ENCODE peak calls at places on chromosome 9, in six cellular contexts. O, M, F, R, Q and E are unnamed samples.

GRCh38 chr9:114834386-114834785 is 28.5 kb upstream of the TNFSF15 start:
- DNase-seq in Q (no peak), R (no peak), F (no peak), M (no peak), O (no peak), E (no peak)

GRCh38 chr9:4139201-4139600 is 160.7 kb downstream of the GLIS3 start:
- DNase-seq in O (no peak), F (no peak), M (no peak), R (no peak), Q (no peak), E (no peak)

GRCh38 chr9:34716711-34717110 is 6.8 kb upstream of the CCL21 start:
- DNase-seq in R (no peak), M (no peak), O (no peak), Q (no peak), F (no peak), E (no peak)

GRCh38 chr9:124030969-124031451 is 19.4 kb downstream of the LHX2 start:
- DNase-seq in Q (no peak), O (no peak), F (no peak), M (no peak), R (no peak), E (no peak)

GRCh38 chr9:6779417-6780241 is 21.9 kb downstream of the KDM4C start:
- DNase-seq in M (no peak), F (no peak), Q (peak; percentile 73), O (no peak), R (no peak), E (peak; percentile 77)

GRCh38 chr9:20566401-20566800 is 55.9 kb downstream of the MLLT3 start:
- DNase-seq in Q (no peak), R (no peak), M (no peak), F (no peak), O (no peak), E (no peak)

GRCh38 chr9:28014212-28014611 is 440.9 kb upstream of the C9orf72 start:
- DNase-seq in F (no peak), M (no peak), Q (no peak), R (no peak), O (no peak), E (no peak)

GRCh38 chr9:124045076-124045829 is 33.7 kb downstream of the LHX2 start:
- DNase-seq in R (peak; percentile 60), Q (peak; percentile 22), O (peak; percentile 47), F (no peak), M (no peak), E (peak; percentile 27)

GRCh38 chr9:29556317-29556716 is 1983.0 kb upstream of the C9orf72 start:
- DNase-seq in R (no peak), Q (no peak), F (peak; percentile 73), M (peak; percentile 10), O (no peak), E (no peak)

GRCh38 chr9:13718086-13718485 is 438.6 kb upstream of the MPDZ start:
- DNase-seq in F (no peak), O (no peak), R (no peak), M (no peak), Q (peak; percentile 9), E (no peak)

GRCh38 chr9:109568568-109569210 is 70.6 kb upstream of the PTPN3 start:
- DNase-seq in F (no peak), O (no peak), M (no peak), R (no peak), Q (no peak), E (no peak)

GRCh38 chr9:91211919-91212318 is 149.8 kb downstream of the AUH start:
- DNase-seq in M (no peak), R (no peak), F (no peak), O (no peak), Q (no peak), E (no peak)

GRCh38 chr9:13252852-13253251 is 26.6 kb downstream of the MPDZ start:
- DNase-seq in Q (no peak), R (no peak), O (no peak), M (no peak), F (no peak), E (no peak)

GRCh38 chr9:19223724-19224123 is 6.8 kb upstream of the DENND4C start:
- DNase-seq in F (no peak), M (no peak), O (peak; percentile 62), R (no peak), Q (no peak), E (peak; percentile 52)

GRCh38 chr9:84111726-84112125 is 131.1 kb downstream of the RMI1 start:
- DNase-seq in Q (no peak), M (no peak), R (no peak), O (no peak), F (no peak), E (no peak)

GRCh38 chr9:116238751-116239340 is 85.3 kb downstream of the PAPPA start:
- DNase-seq in O (no peak), F (no peak), R (no peak), Q (peak; percentile 63), M (no peak), E (no peak)

GRCh38 chr9:21506910-21507795 is 25.0 kb upstream of the IFNE start:
- DNase-seq in F (no peak), M (peak; percentile 45), Q (peak; percentile 91), O (no peak), R (no peak), E (no peak)

GRCh38 chr9:98870782-98871455 is 63.4 kb downstream of the GALNT12 start:
- DNase-seq in Q (no peak), O (no peak), R (no peak), M (no peak), F (no peak), E (no peak)

DNA sequence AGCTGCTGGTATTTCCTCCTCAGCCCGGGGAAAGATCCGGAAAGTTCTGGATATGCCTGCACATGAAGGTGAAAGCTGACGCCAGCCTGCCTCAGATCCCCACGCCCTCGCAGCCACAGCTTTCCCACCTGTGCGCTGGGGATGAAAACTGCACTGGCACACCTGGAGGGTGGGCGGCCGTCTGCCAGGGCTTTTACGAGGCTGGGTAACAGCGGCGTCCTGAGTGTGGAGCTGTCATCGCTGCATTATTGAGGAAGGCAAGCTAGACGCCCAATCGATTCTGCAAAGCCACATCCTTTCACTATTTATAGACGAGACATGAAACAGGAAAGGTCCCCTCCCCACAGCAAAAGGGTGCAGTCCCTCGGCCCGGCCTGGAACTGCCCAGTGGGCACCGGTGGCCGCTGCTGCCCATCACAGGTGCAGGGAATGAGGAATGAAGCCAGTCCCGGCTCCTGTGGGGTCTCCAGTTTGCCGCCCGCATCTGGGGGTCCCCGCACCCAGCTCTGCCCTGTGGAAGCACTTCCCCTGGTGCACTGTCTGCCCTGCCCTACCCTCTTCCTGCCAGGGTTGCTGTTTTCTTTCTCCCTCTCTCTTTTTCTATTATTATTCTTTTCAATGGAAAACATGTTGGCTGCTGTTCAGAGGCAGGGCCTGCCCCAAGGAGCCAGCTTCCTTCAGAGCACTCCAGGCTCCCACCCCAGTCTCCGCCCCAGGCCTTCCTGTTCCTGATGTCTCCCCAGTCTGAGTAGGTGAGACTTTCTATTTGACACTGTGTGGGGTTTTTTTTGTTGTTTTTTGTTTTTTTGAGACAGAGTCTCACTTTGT is 7.0 kb downstream of the NOTCH1 start:
- DNase-seq in R (no peak), F (no peak), M (no peak), Q (no peak), O (no peak), E (no peak)
- TF ChIP-seq POLR2A in R (no peak), F (no peak), M (no peak), Q (no peak), O (no peak), E (no peak)

GRCh38 chr9:16720386-16720785 is 150.1 kb downstream of the BNC2 start:
- DNase-seq in R (no peak), Q (no peak), O (no peak), F (no peak), M (no peak), E (no peak)
- TF ChIP-seq POLR2A in R (no peak), Q (no peak), O (no peak), F (no peak), M (no peak), E (no peak)

GRCh38 chr9:129005336-129005997 is 22.7 kb downstream of the SH3GLB2 start:
- DNase-seq in Q (no peak), O (no peak), R (no peak), M (no peak), F (peak; percentile 60), E (no peak)

GRCh38 chr9:129008469-129008965 is 19.6 kb downstream of the SH3GLB2 start:
- DNase-seq in M (no peak), O (no peak), R (no peak), Q (no peak), F (no peak), E (no peak)

GRCh38 chr9:129007766-129008468 is 20.2 kb downstream of the SH3GLB2 start:
- DNase-seq in F (no peak), M (no peak), O (no peak), Q (no peak), R (no peak), E (no peak)

GRCh38 chr9:129006328-129007034 is 21.6 kb downstream of the SH3GLB2 start:
- DNase-seq in Q (peak; percentile 65), R (peak; percentile 80), O (peak; percentile 61), M (peak; percentile 78), F (peak; percentile 84), E (peak; percentile 78)

DNA sequence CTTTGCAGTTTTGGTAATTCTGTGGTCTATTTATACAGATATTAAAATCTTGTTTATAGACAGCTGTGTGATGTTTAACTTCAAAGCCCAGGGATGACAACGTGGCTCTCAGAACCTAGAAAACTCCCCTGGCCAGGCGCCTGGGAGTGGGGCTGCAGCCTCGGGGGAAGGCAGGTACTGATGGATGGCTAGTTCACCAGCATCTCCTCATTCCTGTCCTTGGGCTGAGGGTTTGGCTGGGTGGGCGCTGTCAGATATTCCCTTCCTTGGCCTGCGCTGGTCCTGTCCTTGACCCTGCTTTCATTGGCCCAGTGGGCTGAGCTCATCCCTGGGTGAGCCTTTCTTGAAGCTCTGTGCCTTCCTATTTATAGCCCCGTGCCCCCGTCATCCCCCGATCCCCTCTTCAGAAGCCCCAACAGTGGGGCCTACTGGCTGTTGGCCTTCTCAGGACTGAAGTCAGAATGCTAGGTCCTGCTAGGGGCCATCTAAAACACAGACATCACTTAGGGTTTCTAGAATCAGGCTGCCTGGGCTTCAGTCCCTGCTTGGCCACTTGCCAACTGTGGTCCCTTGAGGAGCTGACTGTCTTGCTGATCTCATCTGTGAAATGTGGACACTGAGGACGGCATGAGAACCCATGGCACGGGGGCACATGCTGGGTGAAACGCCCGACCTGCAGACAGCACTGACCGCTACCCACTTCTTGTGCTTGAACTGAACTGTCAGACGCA is 20.9 kb downstream of the SH3GLB2 start:
- DNase-seq in R (no peak), F (peak; percentile 45), M (no peak), Q (no peak), O (peak; percentile 48), E (peak; percentile 36)
- TF ChIP-seq POLR2A in R (no peak), F (no peak), M (no peak), Q (no peak), O (no peak), E (no peak)

DNA sequence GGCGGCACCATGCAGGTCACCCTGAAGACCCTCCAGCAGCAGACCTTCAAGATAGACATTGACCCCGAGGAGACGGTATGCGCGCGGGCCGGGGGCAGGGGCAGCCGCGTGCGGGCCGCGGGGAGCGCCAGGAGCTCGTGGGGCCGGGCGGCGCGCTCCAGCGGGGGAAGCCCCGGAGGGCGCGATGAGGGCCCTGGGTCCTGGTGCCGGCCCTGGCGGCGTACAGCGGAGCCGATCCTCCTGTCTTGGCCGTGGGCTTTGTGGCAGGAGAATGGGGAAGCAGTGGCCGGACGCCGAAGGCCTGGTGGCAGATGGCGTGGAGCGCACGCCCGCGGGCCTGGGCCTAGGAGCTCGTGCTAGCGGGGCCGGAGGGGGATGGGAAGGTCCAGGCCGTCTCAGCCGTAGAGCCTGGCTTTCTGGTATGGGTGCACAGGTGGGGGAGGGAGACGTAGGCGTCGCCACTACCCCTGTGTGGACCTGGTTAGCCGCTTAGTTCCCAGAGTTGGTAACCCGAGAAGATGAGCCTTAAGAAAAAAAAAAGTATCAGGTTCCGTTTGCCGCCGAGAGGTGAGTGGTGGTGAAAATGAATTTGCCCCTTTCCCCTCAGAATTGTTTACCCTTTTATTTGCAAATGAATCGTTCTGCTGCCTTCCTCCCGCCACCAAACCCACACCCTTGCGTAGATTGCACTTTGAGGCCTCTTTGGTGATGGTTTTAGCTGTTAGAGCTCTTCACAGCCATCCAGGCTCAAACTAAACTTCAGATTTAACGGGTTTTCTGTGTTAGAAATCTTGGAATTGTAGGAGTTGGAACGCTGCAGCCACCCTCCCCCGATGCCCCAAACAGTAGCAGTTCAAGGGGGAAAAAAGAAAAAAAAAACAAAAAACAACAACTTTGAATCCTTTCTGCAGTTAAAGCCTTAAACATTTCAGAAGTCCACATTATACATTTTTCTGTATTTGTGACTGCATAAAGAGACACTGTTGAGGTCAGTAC is 840 bp downstream of the RAD23B start:
- DNase-seq in R (peak; percentile 84), O (peak; percentile 62), Q (peak; percentile 74), M (peak; percentile 84), F (peak; percentile 68), E (peak; percentile 82)
- TF ChIP-seq POLR2A in R (no peak), O (no peak), Q (no peak), M (no peak), F (peak; percentile 6), E (no peak)